ENCODE peak calls at places on chromosomes 2 and 18, in four cellular contexts. A, T, V and D are unnamed samples.
A peak's percentile ranks its signal among the peaks of the same experiment; 100 is the strongest.

GRCh38 chr2:20037660-20038059 is 13.8 kb downstream of the LAPTM4A start:
- DNase-seq in V (no peak), A (no peak), T (no peak), D (no peak)

GRCh38 chr2:44479127-44479887 is 117.6 kb downstream of the CAMKMT start:
- DNase-seq in A (peak; percentile 80), V (peak; percentile 61), T (no peak), D (peak; percentile 81)

GRCh38 chr18:1018211-1018651 is 113.6 kb downstream of the ADCYAP1 start:
- DNase-seq in T (no peak), A (no peak), V (no peak), D (no peak)

GRCh38 chr2:109229094-109229675 is 100.2 kb downstream of the SH3RF3 start:
- DNase-seq in V (no peak), A (no peak), T (no peak), D (no peak)

GRCh38 chr2:173972636-173973035 is 7.5 kb upstream of the SP3 start:
- DNase-seq in A (no peak), T (no peak), V (no peak), D (no peak)

GRCh38 chr18:6807504-6808257 is 78.2 kb downstream of the ARHGAP28 start:
- DNase-seq in A (no peak), T (no peak), V (no peak), D (peak; percentile 19)

GRCh38 chr2:181743723-181744031 is 63.4 kb upstream of the NEUROD1 start:
- DNase-seq in T (no peak), V (no peak), A (no peak), D (no peak)

GRCh38 chr2:152759290-152760072 is 41.1 kb downstream of the ARL6IP6 start:
- DNase-seq in T (no peak), A (no peak), V (no peak), D (no peak)

GRCh38 chr2:118554616-118555015 is 292.8 kb downstream of the EN1 start:
- DNase-seq in V (no peak), T (no peak), A (no peak), D (no peak)

GRCh38 chr2:105573910-105574655 is 170.6 kb upstream of the NCK2 start:
- DNase-seq in V (no peak), A (no peak), T (no peak), D (no peak)

GRCh38 chr2:238668426-238668825 is 179.5 kb upstream of the TWIST2 start:
- DNase-seq in T (no peak), A (no peak), V (no peak), D (no peak)

GRCh38 chr2:3495956-3496355 is 23.4 kb downstream of the ADI1 start:
- DNase-seq in V (no peak), A (no peak), T (no peak), D (no peak)

GRCh38 chr2:120418174-120418787 is 72.3 kb downstream of the INHBB start:
- DNase-seq in T (no peak), A (no peak), V (no peak), D (no peak)

GRCh38 chr2:12076810-12077209 is 330.4 kb downstream of the LPIN1 start:
- DNase-seq in T (no peak), A (peak; percentile 29), V (no peak), D (peak; percentile 51)

GRCh38 chr2:176092270-176093144 is at the start of gene HOXD13:
- DNase-seq in A (no peak), T (peak; percentile 76), V (no peak), D (peak; percentile 72)

GRCh38 chr18:11393486-11393885 is 215.9 kb upstream of the SLC35G4 start:
- DNase-seq in A (no peak), V (no peak), T (no peak), D (no peak)

GRCh38 chr2:128347701-128348504 is 29.2 kb upstream of the HS6ST1 start:
- DNase-seq in A (no peak), T (no peak), V (no peak), D (peak; percentile 85)

GRCh38 chr2:85844486-85844885 is 44.3 kb downstream of the ST3GAL5 start:
- DNase-seq in V (no peak), T (no peak), A (no peak), D (no peak)

DNA sequence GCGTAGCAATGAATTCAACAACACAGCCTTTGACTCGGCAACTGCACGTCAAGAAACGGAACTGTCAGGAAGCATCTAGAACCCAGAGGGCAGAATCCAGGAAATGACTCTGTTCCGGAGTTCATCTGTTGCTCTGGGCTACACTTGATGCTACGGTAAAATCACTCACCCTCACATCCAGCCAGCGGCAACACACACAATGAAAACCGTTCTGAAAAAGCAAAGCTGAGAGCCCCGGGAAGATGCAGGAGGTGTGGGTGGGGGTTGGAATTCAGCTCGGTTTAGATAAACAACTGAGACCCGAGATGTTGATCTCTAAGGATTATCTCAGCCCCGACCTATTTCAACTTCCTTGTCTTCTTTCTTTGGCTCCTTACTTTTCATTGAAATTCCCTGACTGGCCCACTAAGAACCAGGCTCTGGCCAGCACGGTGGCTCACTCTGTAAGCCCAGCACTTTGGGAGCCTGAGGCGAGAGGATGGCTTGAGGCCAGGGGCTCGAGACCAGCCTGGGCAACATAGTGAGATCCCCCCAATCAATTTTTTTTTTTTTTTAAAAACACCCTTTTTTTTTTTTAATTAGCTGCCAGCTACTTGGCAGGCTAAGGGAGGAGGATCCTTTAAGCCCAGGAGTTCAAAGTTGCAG is 13.3 kb upstream of the RAB17 start:
- DNase-seq in A (no peak), V (peak; percentile 35), T (no peak), D (no peak)
- TF ChIP-seq USF1 in A (no peak), V (no peak), T (no peak), D (no peak)

GRCh38 chr2:15764683-15765011 is 173.0 kb downstream of the DDX1 start:
- DNase-seq in V (no peak), T (no peak), A (no peak), D (no peak)

GRCh38 chr2:15761910-15762309 is 170.2 kb downstream of the DDX1 start:
- DNase-seq in V (no peak), A (no peak), T (no peak), D (no peak)

GRCh38 chr2:15763822-15764682 is 172.4 kb downstream of the DDX1 start:
- DNase-seq in T (no peak), A (peak; percentile 31), V (no peak), D (no peak)

GRCh38 chr2:15762449-15762848 is 170.8 kb downstream of the DDX1 start:
- DNase-seq in T (no peak), A (no peak), V (no peak), D (no peak)

GRCh38 chr2:15763106-15763821 is 171.6 kb downstream of the DDX1 start:
- DNase-seq in A (no peak), V (no peak), T (no peak), D (no peak)
- TF ChIP-seq USF1 in A (no peak), V (no peak), T (no peak), D (no peak)

DNA sequence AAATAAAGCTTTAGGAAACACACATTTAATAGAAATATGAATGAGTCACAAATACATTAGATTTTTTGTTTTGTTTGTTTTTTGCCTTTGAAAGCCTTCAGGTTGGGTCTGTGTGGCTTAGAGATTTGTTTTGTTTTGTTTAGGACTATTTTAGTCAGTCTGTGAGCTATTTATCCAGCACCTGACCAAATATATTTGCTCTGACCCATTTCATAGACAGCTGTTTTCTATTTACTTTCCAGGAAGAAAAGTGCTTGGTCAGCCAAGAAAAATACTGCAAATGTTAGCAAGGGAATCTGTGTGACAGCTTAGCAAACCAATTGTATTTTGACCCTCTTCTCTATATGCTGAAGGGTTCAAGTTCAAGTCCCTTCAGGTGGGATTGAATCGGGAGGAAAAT is 22.9 kb upstream of the KLF7 start:
- DNase-seq in V (no peak), T (no peak), A (no peak), D (no peak)
- TF ChIP-seq USF1 in V (no peak), T (no peak), A (no peak), D (no peak)

GRCh38 chr2:134785659-134786058 is 52.8 kb upstream of the ACMSD start:
- DNase-seq in T (no peak), V (no peak), A (no peak), D (no peak)

GRCh38 chr2:134782107-134782506 is 56.3 kb upstream of the ACMSD start:
- DNase-seq in V (no peak), A (no peak), T (no peak), D (no peak)

GRCh38 chr2:134780977-134781376 is 57.4 kb upstream of the ACMSD start:
- DNase-seq in T (no peak), A (no peak), V (no peak), D (no peak)

GRCh38 chr2:134783912-134784311 is 54.5 kb upstream of the ACMSD start:
- DNase-seq in V (no peak), T (no peak), A (no peak), D (no peak)

DNA sequence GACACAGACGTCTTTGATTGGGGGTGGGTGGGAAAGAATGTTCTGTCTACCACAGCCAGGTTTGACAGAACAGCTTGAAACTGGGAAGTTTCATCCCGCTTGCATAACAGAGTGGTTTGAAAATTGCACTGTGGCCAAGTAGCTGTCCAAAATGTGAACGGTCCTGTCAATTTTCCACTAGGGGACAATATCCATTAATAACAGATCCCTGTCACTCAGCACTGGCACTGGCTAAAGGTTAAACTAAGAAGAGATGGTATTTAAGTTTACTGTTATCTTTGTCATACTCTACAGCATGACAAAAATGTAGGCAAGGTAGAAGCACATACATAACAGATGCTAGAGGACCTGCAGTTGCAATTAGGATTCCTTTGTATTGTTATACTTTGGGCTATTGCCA is 55.6 kb upstream of the ACMSD start:
- DNase-seq in T (no peak), A (no peak), V (no peak), D (peak; percentile 55)
- TF ChIP-seq USF1 in T (no peak), A (no peak), V (no peak), D (no peak)

GRCh38 chr2:169561364-169561763 is 12.3 kb downstream of the FASTKD1 start:
- DNase-seq in A (no peak), V (no peak), T (no peak), D (no peak)
- TF ChIP-seq USF1 in A (no peak), V (no peak), T (no peak), D (no peak)

DNA sequence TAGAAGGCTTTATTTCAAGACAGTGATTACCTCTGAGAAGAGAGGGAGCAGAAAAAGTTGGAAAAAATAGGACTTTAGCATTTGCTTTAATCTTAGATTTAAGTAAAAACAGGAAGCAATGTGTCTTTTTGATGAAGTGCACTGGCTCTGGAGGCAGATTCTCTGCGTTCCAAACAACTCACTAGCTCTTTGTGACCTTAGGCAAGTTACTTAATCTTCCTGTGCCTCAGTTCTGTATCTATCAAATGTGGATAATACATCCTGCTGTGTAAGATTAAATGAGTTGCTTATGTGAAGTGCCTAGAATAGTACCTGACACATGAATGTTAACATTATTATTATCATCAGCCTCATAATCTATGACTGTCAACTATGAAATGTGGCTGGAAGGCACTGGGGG is 42.3 kb downstream of the RPRD1A start:
- DNase-seq in A (no peak), V (no peak), T (no peak), D (no peak)
- TF ChIP-seq USF1 in A (no peak), V (no peak), T (no peak), D (no peak)

GRCh38 chr2:224948005-224948404 is 94.3 kb downstream of the DOCK10 start:
- DNase-seq in V (no peak), T (no peak), A (no peak), D (no peak)

GRCh38 chr2:224947566-224947965 is 94.7 kb downstream of the DOCK10 start:
- DNase-seq in V (no peak), T (no peak), A (no peak), D (no peak)

GRCh38 chr2:224948859-224949258 is 93.4 kb downstream of the DOCK10 start:
- DNase-seq in T (no peak), A (no peak), V (no peak), D (no peak)

GRCh38 chr2:224945134-224945533 is 97.1 kb downstream of the DOCK10 start:
- DNase-seq in V (no peak), T (no peak), A (no peak), D (no peak)

GRCh38 chr2:224946911-224947310 is 95.4 kb downstream of the DOCK10 start:
- DNase-seq in A (no peak), V (no peak), T (no peak), D (no peak)
- TF ChIP-seq USF1 in A (no peak), V (no peak), T (no peak), D (no peak)